ENCODE peak calls at places on chromosome 15, in six cellular contexts. One of them, this sample, is unnamed.

GRCh38 chr15:63447277-63447676 is 57.1 kb upstream of the USP3 start:
- DNase-seq in endothelial cell of umbilical vein: no peak
- DNase-seq in transverse colon: no peak
- DNase-seq in Panc1: no peak
- DNase-seq in suprapubic skin: no peak
- DNase-seq in K562: no peak
- DNase-seq in this sample: no peak

GRCh38 chr15:101495334-101496197 is 6.1 kb upstream of the PCSK6 start:
- DNase-seq in endothelial cell of umbilical vein: no peak
- DNase-seq in transverse colon: no peak
- DNase-seq in Panc1: no peak
- DNase-seq in suprapubic skin: no peak
- DNase-seq in K562: no peak
- DNase-seq in this sample: peak

GRCh38 chr15:37217567-37217966 is 117.2 kb upstream of the MEIS2 start:
- DNase-seq in endothelial cell of umbilical vein: no peak
- DNase-seq in transverse colon: no peak
- DNase-seq in Panc1: no peak
- DNase-seq in suprapubic skin: no peak
- DNase-seq in K562: no peak
- DNase-seq in this sample: no peak

GRCh38 chr15:55282284-55282833 is 7.3 kb downstream of the RAB27A start:
- DNase-seq in endothelial cell of umbilical vein: peak
- DNase-seq in transverse colon: no peak
- DNase-seq in Panc1: no peak
- DNase-seq in suprapubic skin: no peak
- DNase-seq in K562: peak
- DNase-seq in this sample: no peak

GRCh38 chr15:77781131-77782051 is 148.7 kb upstream of the LINGO1 start:
- DNase-seq in endothelial cell of umbilical vein: no peak
- DNase-seq in transverse colon: no peak
- DNase-seq in Panc1: no peak
- DNase-seq in suprapubic skin: no peak
- DNase-seq in K562: no peak
- DNase-seq in this sample: no peak

GRCh38 chr15:57031605-57032004 is 113.2 kb downstream of the TCF12 start:
- DNase-seq in endothelial cell of umbilical vein: peak
- DNase-seq in transverse colon: no peak
- DNase-seq in Panc1: no peak
- DNase-seq in suprapubic skin: no peak
- DNase-seq in K562: no peak
- DNase-seq in this sample: no peak

GRCh38 chr15:75531041-75531450 is 48.1 kb downstream of the PTPN9 start:
- DNase-seq in endothelial cell of umbilical vein: no peak
- DNase-seq in transverse colon: peak
- DNase-seq in Panc1: no peak
- DNase-seq in suprapubic skin: peak
- DNase-seq in K562: no peak
- DNase-seq in this sample: no peak

GRCh38 chr15:46251873-46252272 is 617.0 kb downstream of the SQOR start:
- DNase-seq in endothelial cell of umbilical vein: no peak
- DNase-seq in transverse colon: no peak
- DNase-seq in Panc1: no peak
- DNase-seq in suprapubic skin: no peak
- DNase-seq in K562: no peak
- DNase-seq in this sample: no peak

GRCh38 chr15:66901336-66902100 is 163.9 kb upstream of the SMAD3 start:
- DNase-seq in endothelial cell of umbilical vein: peak
- DNase-seq in transverse colon: no peak
- DNase-seq in Panc1: no peak
- DNase-seq in suprapubic skin: no peak
- DNase-seq in K562: no peak
- DNase-seq in this sample: no peak

DNA sequence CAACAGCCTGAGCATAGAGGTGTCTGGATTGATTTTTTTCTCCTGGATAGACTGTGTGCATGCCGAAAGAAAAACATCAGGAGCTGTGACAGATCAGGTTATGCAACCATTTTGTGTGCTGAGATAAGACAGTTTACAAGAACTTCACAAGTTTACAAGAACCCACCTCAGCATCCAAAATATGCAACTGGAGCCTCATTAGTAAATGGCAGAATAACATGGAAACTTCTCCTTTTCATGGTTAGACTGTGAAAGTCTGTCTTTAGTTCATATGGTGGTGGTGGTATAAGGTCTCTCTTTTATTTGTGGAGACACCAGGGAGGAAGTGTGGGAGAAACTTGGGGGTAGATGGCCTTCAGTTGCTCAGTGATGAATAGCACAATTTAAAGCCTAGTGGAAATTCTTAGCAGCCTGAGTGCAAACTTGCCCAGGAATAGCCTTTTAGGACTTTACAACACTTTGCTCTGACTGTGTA is 3.7 kb upstream of the ZNF609 start:
- DNase-seq in endothelial cell of umbilical vein: no peak
- DNase-seq in transverse colon: no peak
- DNase-seq in Panc1: no peak
- DNase-seq in suprapubic skin: no peak
- DNase-seq in K562: no peak
- DNase-seq in this sample: no peak
- TF ChIP-seq POLR2AphosphoS5 in endothelial cell of umbilical vein: no peak
- TF ChIP-seq POLR2AphosphoS5 in transverse colon: no peak
- TF ChIP-seq POLR2AphosphoS5 in Panc1: no peak
- TF ChIP-seq POLR2AphosphoS5 in suprapubic skin: no peak
- TF ChIP-seq POLR2AphosphoS5 in K562: no peak
- TF ChIP-seq POLR2AphosphoS5 in this sample: no peak

GRCh38 chr15:93614446-93615104 is 525.6 kb upstream of the RGMA start:
- DNase-seq in endothelial cell of umbilical vein: no peak
- DNase-seq in transverse colon: no peak
- DNase-seq in Panc1: no peak
- DNase-seq in suprapubic skin: no peak
- DNase-seq in K562: no peak
- DNase-seq in this sample: no peak

GRCh38 chr15:93617443-93617842 is 528.4 kb upstream of the RGMA start:
- DNase-seq in endothelial cell of umbilical vein: no peak
- DNase-seq in transverse colon: no peak
- DNase-seq in Panc1: no peak
- DNase-seq in suprapubic skin: no peak
- DNase-seq in K562: no peak
- DNase-seq in this sample: peak

GRCh38 chr15:93619597-93619996 is 530.6 kb upstream of the RGMA start:
- DNase-seq in endothelial cell of umbilical vein: no peak
- DNase-seq in transverse colon: no peak
- DNase-seq in Panc1: no peak
- DNase-seq in suprapubic skin: no peak
- DNase-seq in K562: no peak
- DNase-seq in this sample: no peak
- H3K4me3 ChIP-seq in endothelial cell of umbilical vein: no peak
- H3K4me3 ChIP-seq in transverse colon: no peak
- H3K4me3 ChIP-seq in Panc1: no peak
- H3K4me3 ChIP-seq in suprapubic skin: no peak
- H3K4me3 ChIP-seq in K562: no peak
- H3K4me3 ChIP-seq in this sample: no peak

GRCh38 chr15:40382580-40383456 is at the start of gene KNSTRN:
- DNase-seq in endothelial cell of umbilical vein: peak
- DNase-seq in transverse colon: peak
- DNase-seq in Panc1: peak
- DNase-seq in suprapubic skin: peak
- DNase-seq in K562: peak
- DNase-seq in this sample: peak
- TF ChIP-seq POLR2AphosphoS5 in endothelial cell of umbilical vein: peak
- TF ChIP-seq POLR2AphosphoS5 in transverse colon: peak
- TF ChIP-seq POLR2AphosphoS5 in Panc1: peak
- TF ChIP-seq POLR2AphosphoS5 in suprapubic skin: no peak
- TF ChIP-seq POLR2AphosphoS5 in K562: peak
- TF ChIP-seq POLR2AphosphoS5 in this sample: peak

GRCh38 chr15:70098170-70098460 is 398 bp upstream of the TLE3 start:
- DNase-seq in endothelial cell of umbilical vein: no peak
- DNase-seq in transverse colon: peak
- DNase-seq in Panc1: no peak
- DNase-seq in suprapubic skin: no peak
- DNase-seq in K562: no peak
- DNase-seq in this sample: no peak
- H3K4me3 ChIP-seq in endothelial cell of umbilical vein: no peak
- H3K4me3 ChIP-seq in transverse colon: peak
- H3K4me3 ChIP-seq in Panc1: peak
- H3K4me3 ChIP-seq in suprapubic skin: peak
- H3K4me3 ChIP-seq in K562: peak
- H3K4me3 ChIP-seq in this sample: peak

DNA sequence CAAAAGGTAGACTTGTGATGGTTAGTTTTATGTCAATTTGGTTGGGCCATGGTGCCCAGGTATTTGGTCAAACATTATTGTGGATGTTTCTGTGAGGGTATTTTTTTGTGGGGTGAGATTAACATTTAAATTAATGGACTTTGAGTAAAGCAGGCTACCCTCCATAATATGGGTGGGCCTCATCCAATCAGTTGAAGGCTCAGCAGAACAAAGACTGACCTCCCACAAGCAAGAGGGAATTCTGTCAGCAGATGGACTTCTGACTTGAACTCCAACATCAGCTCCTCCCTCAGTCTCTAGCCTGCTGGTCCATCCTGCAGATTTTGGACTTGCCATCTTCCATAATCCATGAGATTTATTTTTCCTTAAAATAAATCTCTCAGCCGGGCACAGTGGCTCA is 55.6 kb upstream of the BNC1 start:
- DNase-seq in endothelial cell of umbilical vein: no peak
- DNase-seq in transverse colon: no peak
- DNase-seq in Panc1: no peak
- DNase-seq in suprapubic skin: no peak
- DNase-seq in K562: no peak
- DNase-seq in this sample: no peak
- TF ChIP-seq POLR2AphosphoS5 in endothelial cell of umbilical vein: no peak
- TF ChIP-seq POLR2AphosphoS5 in transverse colon: no peak
- TF ChIP-seq POLR2AphosphoS5 in Panc1: no peak
- TF ChIP-seq POLR2AphosphoS5 in suprapubic skin: no peak
- TF ChIP-seq POLR2AphosphoS5 in K562: no peak
- TF ChIP-seq POLR2AphosphoS5 in this sample: no peak

GRCh38 chr15:29656636-29657475 is 165.4 kb downstream of the TJP1 start:
- DNase-seq in endothelial cell of umbilical vein: no peak
- DNase-seq in transverse colon: no peak
- DNase-seq in Panc1: no peak
- DNase-seq in suprapubic skin: no peak
- DNase-seq in K562: peak
- DNase-seq in this sample: no peak
- H3K4me3 ChIP-seq in endothelial cell of umbilical vein: no peak
- H3K4me3 ChIP-seq in transverse colon: no peak
- H3K4me3 ChIP-seq in Panc1: peak
- H3K4me3 ChIP-seq in suprapubic skin: no peak
- H3K4me3 ChIP-seq in K562: peak
- H3K4me3 ChIP-seq in this sample: no peak

DNA sequence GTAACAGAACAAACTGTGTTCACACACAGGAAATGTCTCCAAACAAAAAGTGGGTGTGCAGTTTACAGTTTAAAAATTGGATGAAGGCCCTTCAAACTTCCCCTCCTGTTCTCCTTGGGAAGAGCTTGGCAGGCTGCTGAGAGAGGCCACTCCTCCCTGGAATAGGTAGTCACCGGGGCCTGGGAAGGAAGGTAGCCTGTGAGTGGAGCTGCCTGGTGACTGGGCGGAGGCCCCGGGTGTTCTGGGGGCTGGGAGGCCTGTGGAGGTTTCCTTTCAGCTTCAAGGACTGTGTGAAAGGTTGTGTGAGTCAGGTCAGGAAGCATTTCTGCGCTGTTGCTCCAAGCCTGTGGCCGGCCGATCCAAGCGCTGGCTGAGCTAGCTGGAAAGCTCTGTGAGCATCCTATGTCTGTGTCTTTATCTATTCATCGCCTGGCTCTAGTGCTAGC is 14.1 kb downstream of the SLCO3A1 start:
- DNase-seq in endothelial cell of umbilical vein: no peak
- DNase-seq in transverse colon: peak
- DNase-seq in Panc1: peak
- DNase-seq in suprapubic skin: peak
- DNase-seq in K562: no peak
- DNase-seq in this sample: no peak
- TF ChIP-seq POLR2AphosphoS5 in endothelial cell of umbilical vein: no peak
- TF ChIP-seq POLR2AphosphoS5 in transverse colon: no peak
- TF ChIP-seq POLR2AphosphoS5 in Panc1: peak
- TF ChIP-seq POLR2AphosphoS5 in suprapubic skin: no peak
- TF ChIP-seq POLR2AphosphoS5 in K562: no peak
- TF ChIP-seq POLR2AphosphoS5 in this sample: peak

GRCh38 chr15:70758790-70759462 is 4.4 kb downstream of the UACA start:
- DNase-seq in endothelial cell of umbilical vein: no peak
- DNase-seq in transverse colon: no peak
- DNase-seq in Panc1: no peak
- DNase-seq in suprapubic skin: no peak
- DNase-seq in K562: no peak
- DNase-seq in this sample: no peak
- H3K4me3 ChIP-seq in endothelial cell of umbilical vein: no peak
- H3K4me3 ChIP-seq in transverse colon: no peak
- H3K4me3 ChIP-seq in Panc1: peak
- H3K4me3 ChIP-seq in suprapubic skin: no peak
- H3K4me3 ChIP-seq in K562: no peak
- H3K4me3 ChIP-seq in this sample: no peak

DNA sequence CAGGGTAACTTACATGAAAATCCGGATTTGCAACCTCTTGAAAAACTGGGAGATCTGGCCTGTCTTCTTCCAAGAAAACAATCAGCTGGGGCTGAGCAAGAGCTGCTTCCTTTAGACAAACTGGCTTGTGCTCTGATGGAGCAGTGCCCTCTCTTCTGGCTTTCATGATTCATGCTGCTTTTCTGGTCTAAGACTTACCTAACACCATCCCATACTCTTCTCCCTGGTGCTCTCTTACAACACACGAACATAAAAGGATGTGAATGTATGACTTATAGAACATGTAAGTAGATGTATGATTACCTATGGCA is 9.9 kb downstream of the TJP1 start:
- DNase-seq in endothelial cell of umbilical vein: peak
- DNase-seq in transverse colon: no peak
- DNase-seq in Panc1: no peak
- DNase-seq in suprapubic skin: no peak
- DNase-seq in K562: no peak
- DNase-seq in this sample: no peak
- TF ChIP-seq POLR2AphosphoS5 in endothelial cell of umbilical vein: no peak
- TF ChIP-seq POLR2AphosphoS5 in transverse colon: no peak
- TF ChIP-seq POLR2AphosphoS5 in Panc1: no peak
- TF ChIP-seq POLR2AphosphoS5 in suprapubic skin: no peak
- TF ChIP-seq POLR2AphosphoS5 in K562: no peak
- TF ChIP-seq POLR2AphosphoS5 in this sample: no peak

GRCh38 chr15:70475439-70475781 is 287.9 kb downstream of the UACA start:
- DNase-seq in endothelial cell of umbilical vein: no peak
- DNase-seq in transverse colon: no peak
- DNase-seq in Panc1: no peak
- DNase-seq in suprapubic skin: no peak
- DNase-seq in K562: no peak
- DNase-seq in this sample: no peak

GRCh38 chr15:70474682-70475438 is 288.5 kb downstream of the UACA start:
- DNase-seq in endothelial cell of umbilical vein: peak
- DNase-seq in transverse colon: no peak
- DNase-seq in Panc1: peak
- DNase-seq in suprapubic skin: no peak
- DNase-seq in K562: no peak
- DNase-seq in this sample: no peak

GRCh38 chr15:70475921-70476320 is 287.4 kb downstream of the UACA start:
- DNase-seq in endothelial cell of umbilical vein: no peak
- DNase-seq in transverse colon: no peak
- DNase-seq in Panc1: no peak
- DNase-seq in suprapubic skin: no peak
- DNase-seq in K562: no peak
- DNase-seq in this sample: no peak

GRCh38 chr15:70474367-70474681 is 289.0 kb downstream of the UACA start:
- DNase-seq in endothelial cell of umbilical vein: peak
- DNase-seq in transverse colon: no peak
- DNase-seq in Panc1: no peak
- DNase-seq in suprapubic skin: no peak
- DNase-seq in K562: no peak
- DNase-seq in this sample: no peak

GRCh38 chr15:70473623-70474366 is 289.6 kb downstream of the UACA start:
- DNase-seq in endothelial cell of umbilical vein: peak
- DNase-seq in transverse colon: no peak
- DNase-seq in Panc1: no peak
- DNase-seq in suprapubic skin: no peak
- DNase-seq in K562: no peak
- DNase-seq in this sample: no peak
- H3K4me3 ChIP-seq in endothelial cell of umbilical vein: no peak
- H3K4me3 ChIP-seq in transverse colon: no peak
- H3K4me3 ChIP-seq in Panc1: no peak
- H3K4me3 ChIP-seq in suprapubic skin: peak
- H3K4me3 ChIP-seq in K562: no peak
- H3K4me3 ChIP-seq in this sample: peak

This sample was measured in esophagus muscularis mucosa.